ENCODE peak calls at places on chromosomes 7 and 10, in eight cellular contexts. One of them, this sample, is unnamed.

GRCh38 chr10:124917939-124918830 is 23.7 kb upstream of the ZRANB1 start:
- DNase-seq in WTC11: no peak
- DNase-seq in GM12878: no peak
- DNase-seq in A549: no peak
- DNase-seq in SK-N-SH: no peak
- DNase-seq in HepG2: no peak
- DNase-seq in K562: no peak
- DNase-seq in H1: no peak
- DNase-seq in this sample: peak; percentile 84

GRCh38 chr10:932589-932988 is 1.1 kb upstream of the LARP4B start:
- DNase-seq in WTC11: peak; percentile 28
- DNase-seq in GM12878: no peak
- DNase-seq in A549: no peak
- DNase-seq in SK-N-SH: peak; percentile 39
- DNase-seq in HepG2: no peak
- DNase-seq in K562: no peak
- DNase-seq in H1: no peak
- DNase-seq in this sample: no peak

GRCh38 chr10:99930731-99931550 is 78.8 kb downstream of the DNMBP start:
- DNase-seq in WTC11: peak; percentile 26
- DNase-seq in GM12878: no peak
- DNase-seq in A549: peak; percentile 75
- DNase-seq in SK-N-SH: no peak
- DNase-seq in HepG2: peak; percentile 82
- DNase-seq in K562: no peak
- DNase-seq in H1: no peak
- DNase-seq in this sample: peak; percentile 44

GRCh38 chr7:110442386-110442837 is 648.5 kb upstream of the LRRN3 start:
- DNase-seq in WTC11: peak; percentile 75
- DNase-seq in GM12878: no peak
- DNase-seq in A549: peak; percentile 19
- DNase-seq in SK-N-SH: peak; percentile 81
- DNase-seq in HepG2: peak; percentile 49
- DNase-seq in K562: peak; percentile 21
- DNase-seq in H1: peak; percentile 63
- DNase-seq in this sample: peak; percentile 37

GRCh38 chr7:133300097-133300496 is 47.2 kb downstream of the EXOC4 start:
- DNase-seq in WTC11: no peak
- DNase-seq in GM12878: no peak
- DNase-seq in A549: no peak
- DNase-seq in SK-N-SH: no peak
- DNase-seq in HepG2: no peak
- DNase-seq in K562: no peak
- DNase-seq in H1: no peak
- DNase-seq in this sample: no peak

GRCh38 chr10:35667971-35668370 is 25.9 kb upstream of the FZD8 start:
- DNase-seq in WTC11: no peak
- DNase-seq in GM12878: no peak
- DNase-seq in A549: no peak
- DNase-seq in SK-N-SH: peak; percentile 13
- DNase-seq in HepG2: no peak
- DNase-seq in K562: no peak
- DNase-seq in H1: no peak
- DNase-seq in this sample: no peak

GRCh38 chr10:79615577-79615976 is 4.8 kb downstream of the SFTPA1 start:
- DNase-seq in WTC11: no peak
- DNase-seq in GM12878: no peak
- DNase-seq in A549: no peak
- DNase-seq in SK-N-SH: no peak
- DNase-seq in HepG2: no peak
- DNase-seq in K562: no peak
- DNase-seq in H1: no peak
- DNase-seq in this sample: no peak

GRCh38 chr10:123614888-123615287 is 51.3 kb upstream of the GPR26 start:
- DNase-seq in WTC11: peak; percentile 93
- DNase-seq in GM12878: no peak
- DNase-seq in A549: peak; percentile 15
- DNase-seq in SK-N-SH: no peak
- DNase-seq in HepG2: peak; percentile 35
- DNase-seq in K562: peak; percentile 56
- DNase-seq in H1: peak; percentile 66
- DNase-seq in this sample: peak; percentile 7

GRCh38 chr7:52897708-52898107 is 137.7 kb upstream of the POM121L12 start:
- DNase-seq in WTC11: no peak
- DNase-seq in GM12878: no peak
- DNase-seq in A549: no peak
- DNase-seq in SK-N-SH: no peak
- DNase-seq in HepG2: no peak
- DNase-seq in K562: no peak
- DNase-seq in H1: no peak
- DNase-seq in this sample: no peak

GRCh38 chr10:12241810-12242529 is 46.0 kb downstream of the CDC123 start:
- DNase-seq in WTC11: no peak
- DNase-seq in GM12878: peak; percentile 41
- DNase-seq in A549: no peak
- DNase-seq in SK-N-SH: no peak
- DNase-seq in HepG2: no peak
- DNase-seq in K562: no peak
- DNase-seq in H1: no peak
- DNase-seq in this sample: peak; percentile 53

GRCh38 chr10:117218654-117219053 is 21.4 kb downstream of the KCNK18 start:
- DNase-seq in WTC11: no peak
- DNase-seq in GM12878: no peak
- DNase-seq in A549: no peak
- DNase-seq in SK-N-SH: no peak
- DNase-seq in HepG2: no peak
- DNase-seq in K562: peak; percentile 48
- DNase-seq in H1: no peak
- DNase-seq in this sample: no peak

GRCh38 chr10:125003146-125003900 is 61.4 kb downstream of the ZRANB1 start:
- DNase-seq in WTC11: peak; percentile 21
- DNase-seq in GM12878: no peak
- DNase-seq in A549: no peak
- DNase-seq in SK-N-SH: peak; percentile 36
- DNase-seq in HepG2: no peak
- DNase-seq in K562: no peak
- DNase-seq in H1: no peak
- DNase-seq in this sample: no peak

GRCh38 chr7:85115862-85116261 is 71.0 kb downstream of the SEMA3D start:
- DNase-seq in WTC11: no peak
- DNase-seq in GM12878: no peak
- DNase-seq in A549: no peak
- DNase-seq in SK-N-SH: no peak
- DNase-seq in HepG2: no peak
- DNase-seq in K562: no peak
- DNase-seq in H1: no peak
- DNase-seq in this sample: no peak

GRCh38 chr10:28734940-28735759 is 57.8 kb downstream of the BAMBI start:
- DNase-seq in WTC11: no peak
- DNase-seq in GM12878: no peak
- DNase-seq in A549: peak; percentile 62
- DNase-seq in SK-N-SH: peak; percentile 9
- DNase-seq in HepG2: peak; percentile 95
- DNase-seq in K562: peak; percentile 87
- DNase-seq in H1: peak; percentile 19
- DNase-seq in this sample: peak; percentile 96

GRCh38 chr7:100126931-100127865 is at the start of gene MBLAC1:
- DNase-seq in WTC11: peak; percentile 86
- DNase-seq in GM12878: peak; percentile 68
- DNase-seq in A549: peak; percentile 82
- DNase-seq in SK-N-SH: peak; percentile 99
- DNase-seq in HepG2: peak; percentile 79
- DNase-seq in K562: peak; percentile 96
- DNase-seq in H1: no peak
- DNase-seq in this sample: peak; percentile 90

GRCh38 chr10:119449760-119450461 is 92.6 kb downstream of the RGS10 start:
- DNase-seq in WTC11: no peak
- DNase-seq in GM12878: no peak
- DNase-seq in A549: no peak
- DNase-seq in SK-N-SH: no peak
- DNase-seq in HepG2: no peak
- DNase-seq in K562: no peak
- DNase-seq in H1: no peak
- DNase-seq in this sample: peak; percentile 59

DNA sequence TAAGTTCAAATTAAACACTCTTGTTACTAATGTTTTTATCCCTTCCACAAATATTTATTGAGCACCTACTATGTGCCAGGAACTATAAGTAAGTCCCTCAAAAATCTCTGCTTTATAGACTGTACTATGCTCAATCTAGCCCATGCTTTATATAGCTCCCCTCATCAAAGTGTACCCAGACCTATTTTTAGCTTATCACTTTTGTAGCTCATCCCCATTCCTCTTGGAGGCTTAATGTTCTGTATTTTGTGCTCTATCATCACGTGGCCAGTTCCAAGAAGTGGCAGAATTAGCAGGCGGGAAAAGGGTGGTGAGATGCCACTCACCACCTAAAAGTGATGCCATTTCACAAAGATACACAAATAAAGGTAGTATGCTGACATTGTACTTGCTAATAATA is 138.1 kb upstream of the BET1 start:
- DNase-seq in WTC11: no peak
- DNase-seq in GM12878: no peak
- DNase-seq in A549: no peak
- DNase-seq in SK-N-SH: no peak
- DNase-seq in HepG2: no peak
- DNase-seq in K562: no peak
- DNase-seq in H1: no peak
- DNase-seq in this sample: no peak
- TF ChIP-seq USF2 in WTC11: no peak
- TF ChIP-seq USF2 in GM12878: no peak
- TF ChIP-seq USF2 in A549: no peak
- TF ChIP-seq USF2 in SK-N-SH: no peak
- TF ChIP-seq USF2 in HepG2: no peak
- TF ChIP-seq USF2 in K562: no peak
- TF ChIP-seq USF2 in H1: no peak
- TF ChIP-seq USF2 in this sample: no peak

GRCh38 chr7:122942059-122942458 is 53.4 kb downstream of the TAS2R16 start:
- DNase-seq in WTC11: no peak
- DNase-seq in GM12878: no peak
- DNase-seq in A549: no peak
- DNase-seq in SK-N-SH: no peak
- DNase-seq in HepG2: no peak
- DNase-seq in K562: no peak
- DNase-seq in H1: no peak
- DNase-seq in this sample: no peak
- TF ChIP-seq USF2 in WTC11: no peak
- TF ChIP-seq USF2 in GM12878: no peak
- TF ChIP-seq USF2 in A549: no peak
- TF ChIP-seq USF2 in SK-N-SH: no peak
- TF ChIP-seq USF2 in HepG2: no peak
- TF ChIP-seq USF2 in K562: no peak
- TF ChIP-seq USF2 in H1: no peak
- TF ChIP-seq USF2 in this sample: no peak

DNA sequence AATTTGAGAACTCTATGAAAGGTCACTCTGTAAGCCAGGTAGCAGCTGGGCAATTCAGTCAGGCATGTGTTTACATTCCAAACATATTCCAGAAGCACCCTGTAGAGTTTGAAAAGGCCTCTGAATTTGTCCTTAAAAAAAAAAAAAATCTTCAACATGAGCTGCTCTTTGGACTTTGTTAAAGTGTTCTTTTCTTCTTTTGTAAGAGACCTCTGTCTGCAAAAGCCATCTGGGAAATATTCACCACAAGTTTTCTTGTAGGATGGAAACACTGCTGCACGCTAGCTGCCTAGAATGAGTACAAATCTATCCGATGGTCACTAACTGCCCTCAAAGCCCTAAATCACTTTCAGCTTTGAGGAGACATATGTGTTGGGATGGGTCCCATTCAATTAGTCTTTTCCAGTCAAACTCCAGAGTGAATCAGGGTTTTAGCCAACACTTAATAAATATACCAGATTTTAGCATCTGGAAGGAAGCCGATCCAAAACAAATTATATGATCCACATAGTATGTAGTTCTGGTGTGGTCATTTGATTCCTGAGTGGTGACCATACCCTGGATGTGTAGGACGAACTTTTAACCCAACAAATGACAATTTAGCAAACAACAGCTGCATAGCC is 85.9 kb downstream of the CD36 start:
- DNase-seq in WTC11: no peak
- DNase-seq in GM12878: no peak
- DNase-seq in A549: no peak
- DNase-seq in SK-N-SH: no peak
- DNase-seq in HepG2: peak; percentile 13
- DNase-seq in K562: no peak
- DNase-seq in H1: no peak
- DNase-seq in this sample: peak; percentile 89
- TF ChIP-seq USF2 in WTC11: no peak
- TF ChIP-seq USF2 in GM12878: no peak
- TF ChIP-seq USF2 in A549: no peak
- TF ChIP-seq USF2 in SK-N-SH: no peak
- TF ChIP-seq USF2 in HepG2: no peak
- TF ChIP-seq USF2 in K562: no peak
- TF ChIP-seq USF2 in H1: no peak
- TF ChIP-seq USF2 in this sample: no peak

GRCh38 chr7:44463169-44463808 is 27.2 kb downstream of the NUDCD3 start:
- DNase-seq in WTC11: no peak
- DNase-seq in GM12878: no peak
- DNase-seq in A549: peak; percentile 14
- DNase-seq in SK-N-SH: no peak
- DNase-seq in HepG2: no peak
- DNase-seq in K562: peak; percentile 8
- DNase-seq in H1: no peak
- DNase-seq in this sample: no peak

GRCh38 chr7:44466300-44467216 is 23.9 kb downstream of the NUDCD3 start:
- DNase-seq in WTC11: no peak
- DNase-seq in GM12878: no peak
- DNase-seq in A549: no peak
- DNase-seq in SK-N-SH: no peak
- DNase-seq in HepG2: no peak
- DNase-seq in K562: no peak
- DNase-seq in H1: no peak
- DNase-seq in this sample: peak; percentile 76

GRCh38 chr7:44460325-44460724 is 30.1 kb downstream of the NUDCD3 start:
- DNase-seq in WTC11: no peak
- DNase-seq in GM12878: peak; percentile 93
- DNase-seq in A549: no peak
- DNase-seq in SK-N-SH: no peak
- DNase-seq in HepG2: no peak
- DNase-seq in K562: no peak
- DNase-seq in H1: no peak
- DNase-seq in this sample: no peak

GRCh38 chr7:44465490-44465889 is 25.0 kb downstream of the NUDCD3 start:
- DNase-seq in WTC11: no peak
- DNase-seq in GM12878: no peak
- DNase-seq in A549: no peak
- DNase-seq in SK-N-SH: no peak
- DNase-seq in HepG2: no peak
- DNase-seq in K562: no peak
- DNase-seq in H1: no peak
- DNase-seq in this sample: no peak

DNA sequence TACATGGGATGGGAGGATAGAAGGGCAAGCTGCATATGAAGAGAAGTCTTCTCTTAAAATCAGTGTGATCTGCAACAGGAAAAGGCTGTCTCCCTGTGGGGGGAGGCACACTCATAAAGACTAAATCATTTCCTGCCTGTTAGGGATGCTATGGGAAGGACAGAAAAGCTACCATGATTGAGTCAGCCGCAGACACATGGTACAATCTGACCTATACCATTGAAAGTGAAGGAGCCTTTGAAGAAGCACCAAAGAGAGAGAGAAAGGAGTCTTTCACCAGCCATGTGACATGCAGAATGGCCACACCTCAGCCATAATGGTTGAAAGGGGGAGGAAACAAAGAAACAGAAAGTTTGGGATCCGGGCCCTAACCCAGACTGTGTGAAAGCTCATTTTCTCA is 29.1 kb downstream of the NUDCD3 start:
- DNase-seq in WTC11: no peak
- DNase-seq in GM12878: peak; percentile 39
- DNase-seq in A549: no peak
- DNase-seq in SK-N-SH: no peak
- DNase-seq in HepG2: no peak
- DNase-seq in K562: no peak
- DNase-seq in H1: no peak
- DNase-seq in this sample: peak; percentile 79
- TF ChIP-seq USF2 in WTC11: no peak
- TF ChIP-seq USF2 in GM12878: peak; percentile 4
- TF ChIP-seq USF2 in A549: no peak
- TF ChIP-seq USF2 in SK-N-SH: no peak
- TF ChIP-seq USF2 in HepG2: no peak
- TF ChIP-seq USF2 in K562: no peak
- TF ChIP-seq USF2 in H1: no peak
- TF ChIP-seq USF2 in this sample: peak; percentile 78

This sample was measured in IMR-90.